ENCODE peak calls at places on chromosomes 5 and 9, in nine cellular contexts. F is putamen; V is neuronal stem cell; Q is Daoy; W is natural killer cell; Y is GM23248; A is nucleus accumbens; P is CD8-positive, alpha-beta memory T cell; D is stimulated activated CD8-positive, alpha-beta memory T cell treated with anti-CD3 and anti-CD28 coated beads, Interleukin-12 subunit alpha, Interleukin-12 subunit beta, amount 100 ng/mL, for 4 hours. U is an unnamed sample.

GRCh38 chr5:21685016-21685415 is 1168.1 kb downstream of the CDH12 start:
- DNase-seq in V (no peak), A (no peak), W (no peak), Y (no peak), P (no peak), F (no peak), D (no peak), Q (no peak), U (no peak)

GRCh38 chr9:130892503-130893249 is 3.9 kb downstream of the QRFP start:
- DNase-seq in V (no peak), Y (no peak), F (no peak), W (no peak), D (no peak), Q (no peak), A (no peak), P (no peak), U (no peak)

GRCh38 chr5:175470756-175471155 is 7.6 kb upstream of the SFXN1 start:
- DNase-seq in F (no peak), Y (no peak), A (no peak), D (no peak), V (no peak), W (no peak), P (no peak), Q (no peak), U (no peak)

GRCh38 chr9:21095561-21095960 is 17.8 kb upstream of the IFNB1 start:
- DNase-seq in A (no peak), D (no peak), W (no peak), P (no peak), Q (no peak), Y (no peak), F (no peak), V (no peak), U (no peak)

GRCh38 chr5:90484540-90484939 is 9.9 kb downstream of the POLR3G start:
- DNase-seq in P (no peak), A (no peak), D (no peak), Q (no peak), Y (no peak), V (no peak), W (no peak), F (no peak), U (no peak)

GRCh38 chr9:98168952-98169488 is 23.4 kb downstream of the CORO2A start:
- DNase-seq in Y (peak), W (no peak), Q (peak), D (peak), P (peak), F (no peak), A (no peak), V (no peak), U (no peak)

GRCh38 chr5:156913719-156914370 is 49.2 kb downstream of the TIMD4 start:
- DNase-seq in A (no peak), F (no peak), V (no peak), Q (peak), P (no peak), W (no peak), D (no peak), Y (no peak), U (peak)

GRCh38 chr5:107425541-107426031 is 245.2 kb downstream of the EFNA5 start:
- DNase-seq in V (no peak), F (no peak), Q (peak), Y (peak), P (no peak), D (no peak), A (no peak), W (no peak), U (no peak)

GRCh38 chr5:140007311-140007710 is 35.8 kb downstream of the NRG2 start:
- DNase-seq in A (no peak), D (no peak), F (no peak), Q (no peak), V (no peak), Y (no peak), W (no peak), P (no peak), U (no peak)

GRCh38 chr9:755454-756381 is 85.8 kb upstream of the DMRT1 start:
- DNase-seq in D (no peak), A (no peak), W (no peak), V (no peak), P (no peak), Y (peak), F (no peak), Q (peak), U (peak)

GRCh38 chr5:75363726-75364495 is 26.9 kb downstream of the HMGCR start:
- DNase-seq in P (no peak), Q (no peak), A (no peak), F (no peak), D (no peak), W (no peak), V (no peak), Y (no peak), U (no peak)

GRCh38 chr5:80068237-80068636 is 33.1 kb downstream of the THBS4 start:
- DNase-seq in Y (no peak), V (no peak), Q (no peak), W (no peak), D (no peak), A (no peak), P (no peak), F (no peak), U (no peak)

U was measured in GDM1.